ENCODE peak calls at places on chromosomes 1 and 21, in eight cellular contexts. M is Peyer's patch, C is heart left ventricle, J is vagina, Q is sigmoid colon, R is NB4, U is adrenal gland, B is transverse colon. V is an unnamed sample.

GRCh38 chr1:167482184-167482583 is 36.1 kb downstream of the CD247 start:
- DNase-seq in J (no peak), U (no peak), B (no peak), Q (peak), C (no peak), M (no peak), R (no peak), V (no peak)

GRCh38 chr1:153612755-153613331 is at the start of gene S100A16:
- DNase-seq in R (no peak), C (peak), B (peak), M (peak), U (peak), Q (peak), J (no peak), V (peak)

GRCh38 chr1:62652387-62652786 is 35.8 kb downstream of the DOCK7 start:
- DNase-seq in B (no peak), M (no peak), U (no peak), C (no peak), J (no peak), R (no peak), Q (no peak), V (no peak)

GRCh38 chr1:218336353-218336752 is 8.8 kb upstream of the TGFB2 start:
- DNase-seq in J (no peak), B (no peak), Q (no peak), C (no peak), U (no peak), R (no peak), M (no peak), V (no peak)

GRCh38 chr1:180168786-180169640 is 14.3 kb downstream of the QSOX1 start:
- DNase-seq in J (no peak), C (no peak), R (peak), Q (peak), U (peak), M (peak), B (peak), V (peak)

GRCh38 chr1:101236546-101237228 is at the start of gene S1PR1:
- DNase-seq in M (peak), R (peak), Q (peak), B (peak), C (peak), J (no peak), U (peak), V (peak)

GRCh38 chr21:25507522-25507921 is 99.8 kb downstream of the MRPL39 start:
- DNase-seq in M (no peak), R (peak), Q (no peak), B (no peak), J (no peak), C (no peak), U (no peak), V (no peak)

GRCh38 chr1:117886101-117886795 is 43.2 kb downstream of the GDAP2 start:
- DNase-seq in M (no peak), U (no peak), Q (no peak), J (no peak), R (no peak), B (no peak), C (no peak), V (no peak)

GRCh38 chr1:76074321-76075187 is at the start of gene ST6GALNAC3:
- DNase-seq in R (no peak), C (peak), M (peak), U (peak), Q (peak), B (peak), J (peak), V (peak)

GRCh38 chr1:224623310-224623714 is 7.2 kb downstream of the CNIH3 start:
- DNase-seq in M (no peak), U (no peak), J (no peak), R (peak), C (no peak), Q (no peak), B (no peak), V (no peak)

GRCh38 chr1:51622455-51622913 is 5.6 kb downstream of the OSBPL9 start:
- DNase-seq in M (no peak), U (peak), R (peak), B (peak), C (peak), J (peak), Q (peak), V (peak)

GRCh38 chr21:16085436-16085835 is 355.7 kb downstream of the USP25 start:
- DNase-seq in R (no peak), Q (no peak), C (no peak), U (no peak), J (no peak), B (no peak), M (no peak), V (no peak)

GRCh38 chr1:227482021-227482299 is 81.4 kb upstream of the ZNF678 start:
- DNase-seq in B (no peak), C (no peak), R (no peak), J (no peak), Q (no peak), U (no peak), M (no peak), V (no peak)

GRCh38 chr1:84096121-84096635 is 47.9 kb upstream of the PRKACB start:
- DNase-seq in R (no peak), J (no peak), C (no peak), U (no peak), B (no peak), Q (no peak), M (no peak), V (no peak)

GRCh38 chr1:11668516-11668915 is 4.5 kb downstream of the FBXO6 start:
- DNase-seq in B (no peak), R (no peak), J (no peak), M (no peak), Q (no peak), C (no peak), U (no peak), V (no peak)

GRCh38 chr1:77175230-77175844 is 43.9 kb downstream of the PIGK start:
- DNase-seq in U (no peak), B (no peak), R (peak), C (no peak), J (no peak), Q (no peak), M (no peak), V (no peak)

GRCh38 chr1:209876091-209876800 is 48.5 kb downstream of the UTP25 start:
- DNase-seq in B (no peak), U (no peak), C (no peak), R (no peak), M (no peak), Q (no peak), J (no peak), V (no peak)

GRCh38 chr1:44808938-44809917 is 905 bp downstream of the BTBD19 start:
- DNase-seq in R (peak), Q (peak), M (peak), C (peak), B (peak), U (peak), J (no peak), V (peak)

GRCh38 chr1:51473716-51474115 is 45.4 kb downstream of the EPS15 start:
- DNase-seq in J (no peak), C (no peak), R (no peak), Q (no peak), U (no peak), B (no peak), M (no peak), V (no peak)

GRCh38 chr1:209853677-209854076 is 25.9 kb downstream of the UTP25 start:
- DNase-seq in C (no peak), R (no peak), J (no peak), U (no peak), Q (no peak), B (no peak), M (no peak), V (no peak)

GRCh38 chr1:209433649-209434031 is 149.9 kb upstream of the CAMK1G start:
- DNase-seq in M (no peak), J (no peak), Q (no peak), B (no peak), R (no peak), C (no peak), U (no peak), V (no peak)

GRCh38 chr1:230749150-230749549 is 2.0 kb downstream of the CAPN9 start:
- DNase-seq in U (no peak), Q (no peak), M (no peak), R (peak), B (no peak), J (no peak), C (no peak), V (no peak)

GRCh38 chr1:211352985-211353515 is 26.4 kb downstream of the TRAF5 start:
- DNase-seq in J (peak), R (peak), M (peak), U (peak), Q (no peak), B (peak), C (no peak), V (peak)

GRCh38 chr1:204583909-204584632 is 67.9 kb downstream of the MDM4 start:
- DNase-seq in U (peak), B (no peak), Q (peak), M (no peak), J (no peak), C (peak), R (no peak), V (no peak)

GRCh38 chr1:25854554-25854953 is 4.7 kb downstream of the AUNIP start:
- DNase-seq in U (no peak), Q (no peak), C (no peak), B (no peak), M (no peak), J (no peak), R (no peak), V (no peak)

GRCh38 chr1:69513621-69514020 is 54.1 kb upstream of the LRRC7 start:
- DNase-seq in M (no peak), B (no peak), U (no peak), Q (no peak), R (no peak), J (no peak), C (no peak), V (no peak)

GRCh38 chr1:201217851-201218250 is 27.2 kb downstream of the IGFN1 start:
- DNase-seq in R (no peak), J (peak), M (no peak), Q (no peak), B (no peak), C (no peak), U (peak), V (no peak)

GRCh38 chr1:201214886-201215285 is 24.3 kb downstream of the IGFN1 start:
- DNase-seq in M (no peak), U (no peak), C (no peak), R (no peak), B (no peak), Q (no peak), J (no peak), V (no peak)

GRCh38 chr1:201215531-201216357 is 25.1 kb downstream of the IGFN1 start:
- DNase-seq in J (no peak), C (no peak), Q (no peak), M (no peak), R (no peak), B (no peak), U (peak), V (no peak)

GRCh38 chr1:201217146-201217545 is 26.5 kb downstream of the IGFN1 start:
- DNase-seq in J (peak), R (no peak), B (no peak), U (peak), C (no peak), Q (no peak), M (no peak), V (no peak)

GRCh38 chr1:201216395-201217085 is 25.9 kb downstream of the IGFN1 start:
- DNase-seq in B (no peak), Q (no peak), M (no peak), C (no peak), J (no peak), R (no peak), U (peak), V (no peak)
- TF ChIP-seq POLR2A in B (no peak), Q (no peak), M (no peak), C (no peak), J (no peak), R (no peak), U (no peak), V (no peak)

DNA sequence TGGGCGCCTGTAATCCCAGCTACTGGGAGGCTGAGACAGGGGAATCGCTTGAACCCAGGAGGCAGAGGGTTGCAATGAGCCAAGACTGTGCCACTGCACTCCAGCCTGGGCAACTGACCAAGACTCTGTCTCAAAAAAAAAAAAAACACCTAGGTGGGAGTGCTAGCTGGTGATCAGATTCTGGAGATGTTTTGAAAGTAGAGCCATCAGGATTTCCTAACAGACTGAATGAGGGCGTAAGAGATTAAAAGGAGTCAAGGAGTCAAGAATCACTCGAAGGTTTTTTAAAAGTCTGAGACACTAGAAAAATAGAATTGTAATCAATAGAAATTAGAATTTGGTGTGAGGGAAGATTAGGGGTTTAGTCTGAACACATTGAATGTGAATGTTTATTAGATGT is 73.8 kb downstream of the HSF2BP start:
- DNase-seq in C (no peak), R (no peak), M (no peak), Q (no peak), B (no peak), J (no peak), U (no peak), V (no peak)
- H3K4me3 ChIP-seq in C (no peak), R (no peak), M (no peak), Q (no peak), B (no peak), J (no peak), U (no peak), V (no peak)

GRCh38 chr21:37563641-37564340 is 197.2 kb downstream of the DYRK1A start:
- DNase-seq in Q (peak), R (peak), M (peak), B (peak), C (peak), U (peak), J (peak), V (peak)
- TF ChIP-seq POLR2A in Q (peak), R (peak), M (peak), B (peak), C (no peak), U (peak), J (peak), V (peak)

GRCh38 chr1:43671626-43672330 is 21.8 kb downstream of the KDM4A start:
- DNase-seq in Q (no peak), B (no peak), C (no peak), R (no peak), U (no peak), J (no peak), M (no peak), V (no peak)
- H3K4me3 ChIP-seq in Q (no peak), B (no peak), C (no peak), R (no peak), U (no peak), J (no peak), M (no peak), V (no peak)

GRCh38 chr1:119718409-119718808 is 6.7 kb downstream of the PHGDH start:
- DNase-seq in C (no peak), U (no peak), M (no peak), R (no peak), B (no peak), J (no peak), Q (no peak), V (no peak)
- TF ChIP-seq POLR2A in C (no peak), U (no peak), M (no peak), R (no peak), B (no peak), J (no peak), Q (no peak), V (no peak)

GRCh38 chr1:87830579-87830978 is 501.9 kb downstream of the LMO4 start:
- DNase-seq in R (no peak), C (no peak), J (no peak), M (no peak), U (no peak), B (no peak), Q (no peak), V (no peak)

GRCh38 chr1:87829360-87829759 is 500.7 kb downstream of the LMO4 start:
- DNase-seq in Q (no peak), M (no peak), C (no peak), B (no peak), J (no peak), U (no peak), R (no peak), V (no peak)

DNA sequence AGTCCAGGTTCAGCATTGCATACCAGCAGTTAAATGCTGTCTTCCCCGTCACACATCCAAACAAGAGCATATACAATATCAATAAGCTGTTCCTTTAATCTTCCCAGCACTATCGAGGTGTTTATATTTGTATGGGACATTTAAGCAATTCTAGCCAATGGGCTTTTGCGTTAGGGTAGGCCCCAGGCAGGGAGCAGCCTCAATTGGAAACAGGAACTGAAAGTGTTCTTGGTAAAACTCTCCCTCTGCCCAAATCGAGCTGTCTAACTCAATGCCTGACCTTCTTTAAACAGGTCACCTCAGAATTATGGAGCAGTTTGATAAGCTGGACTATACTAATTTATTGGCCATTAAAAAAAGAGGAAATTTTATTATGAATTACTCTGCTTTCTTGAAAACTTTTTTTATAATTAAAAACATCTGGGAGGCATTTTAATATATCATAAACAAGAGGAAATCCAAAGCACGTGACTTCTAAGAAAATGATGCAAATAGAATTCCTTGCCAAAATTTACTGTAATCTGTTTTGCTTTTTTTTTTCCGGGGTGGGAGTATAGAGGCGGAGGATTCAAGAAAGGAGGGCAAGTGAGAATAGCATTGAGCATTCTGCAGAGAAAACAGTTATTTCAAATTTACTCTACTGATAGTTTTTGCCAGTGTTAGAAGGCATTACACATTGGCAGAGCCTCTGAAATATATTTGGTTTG is 498.1 kb downstream of the LMO4 start:
- DNase-seq in U (peak), M (no peak), R (peak), B (peak), C (peak), Q (peak), J (no peak), V (peak)
- H3K4me3 ChIP-seq in U (no peak), M (no peak), R (no peak), B (no peak), C (peak), Q (no peak), J (no peak), V (no peak)

GRCh38 chr1:229554886-229555621 is 3.5 kb downstream of the ABCB10 start:
- DNase-seq in J (no peak), B (no peak), M (no peak), Q (no peak), C (no peak), U (peak), R (peak), V (no peak)
- TF ChIP-seq POLR2A in J (no peak), B (no peak), M (no peak), Q (no peak), C (no peak), U (no peak), R (no peak), V (no peak)